ENCODE peak calls at places on chromosomes 1 and 21, in nine cellular contexts. V is A549, M is suprapubic skin, A is stomach, Z is K562, K is tibial nerve, O is upper lobe of left lung, U is GM12878, T is transverse colon. Y is an unnamed sample.

GRCh38 chr1:173717238-173717637 is 2.5 kb downstream of the KLHL20 start:
- DNase-seq in M (no peak), K (no peak), Z (no peak), O (peak), V (no peak), U (no peak), T (no peak), A (no peak), Y (no peak)

GRCh38 chr1:6508154-6508875 is 16.8 kb upstream of the PLEKHG5 start:
- DNase-seq in Z (no peak), K (no peak), V (no peak), T (no peak), M (no peak), O (no peak), A (no peak), U (no peak), Y (no peak)

GRCh38 chr1:56123421-56123820 is 455.9 kb downstream of the PLPP3 start:
- DNase-seq in U (no peak), V (no peak), M (no peak), K (no peak), T (no peak), A (no peak), O (no peak), Z (no peak), Y (no peak)

GRCh38 chr21:23968008-23968407 is 1639.3 kb downstream of the MRPL39 start:
- DNase-seq in M (no peak), O (no peak), Z (no peak), U (no peak), T (no peak), V (no peak), A (no peak), K (no peak), Y (no peak)

GRCh38 chr21:28641731-28642130 is 350.9 kb downstream of the LTN1 start:
- DNase-seq in A (no peak), Z (no peak), T (no peak), M (no peak), U (no peak), K (no peak), V (no peak), O (no peak), Y (no peak)

GRCh38 chr1:115098979-115099692 is 9.8 kb upstream of the TSPAN2 start:
- DNase-seq in Z (no peak), O (peak), A (peak), V (peak), T (peak), M (no peak), K (no peak), U (peak), Y (no peak)

GRCh38 chr1:204363335-204364114 is 3.8 kb upstream of the PLEKHA6 start:
- DNase-seq in U (peak), M (no peak), K (peak), A (peak), Z (peak), T (peak), O (peak), V (peak), Y (peak)

GRCh38 chr21:33951276-33952178 is 35.9 kb upstream of the ATP5PO start:
- DNase-seq in T (no peak), K (no peak), Z (no peak), A (no peak), M (no peak), V (no peak), O (no peak), U (peak), Y (no peak)

GRCh38 chr1:16181887-16182719 is 26.2 kb upstream of the EPHA2 start:
- DNase-seq in U (no peak), T (peak), V (peak), Z (no peak), A (peak), O (peak), K (peak), M (peak), Y (peak)

GRCh38 chr1:161966076-161966475 is 57.6 kb downstream of the OLFML2B start:
- DNase-seq in O (no peak), T (no peak), V (no peak), U (no peak), A (no peak), K (no peak), Z (no peak), M (no peak), Y (no peak)

GRCh38 chr1:244674446-244674845 is 21.5 kb downstream of the DESI2 start:
- DNase-seq in M (no peak), V (no peak), T (no peak), O (no peak), A (no peak), U (no peak), K (no peak), Z (no peak), Y (no peak)

GRCh38 chr21:19874521-19874920 is 1123.7 kb upstream of the NCAM2 start:
- DNase-seq in K (no peak), T (no peak), M (no peak), U (no peak), A (no peak), V (no peak), O (no peak), Z (no peak), Y (no peak)

GRCh38 chr1:85473390-85473789 is 8.4 kb upstream of the DDAH1 start:
- DNase-seq in Z (no peak), M (no peak), A (no peak), T (no peak), K (no peak), V (peak), O (peak), U (no peak), Y (no peak)

GRCh38 chr1:64834734-64835133 is 89.9 kb downstream of the RAVER2 start:
- DNase-seq in A (no peak), Z (no peak), U (no peak), T (no peak), K (no peak), M (no peak), O (no peak), V (peak), Y (no peak)

GRCh38 chr1:228337711-228338520 is 68.7 kb downstream of the TRIM11 start:
- DNase-seq in Z (no peak), U (no peak), A (no peak), K (no peak), O (no peak), T (peak), V (no peak), M (peak), Y (peak)

GRCh38 chr1:52127181-52128175 is 14.4 kb upstream of the ZFYVE9 start:
- DNase-seq in U (no peak), Z (peak), K (no peak), M (no peak), T (peak), V (peak), O (peak), A (no peak), Y (no peak)

GRCh38 chr1:17289756-17290155 is 18.2 kb upstream of the PADI4 start:
- DNase-seq in K (no peak), O (no peak), A (no peak), T (no peak), M (no peak), V (no peak), U (no peak), Z (no peak), Y (no peak)

GRCh38 chr1:5905431-5905830 is 86.8 kb downstream of the NPHP4 start:
- DNase-seq in A (no peak), T (no peak), K (peak), U (no peak), Z (no peak), M (peak), V (no peak), O (no peak), Y (no peak)

GRCh38 chr1:22111620-22112019 is 31.3 kb downstream of the WNT4 start:
- DNase-seq in Z (no peak), A (no peak), M (no peak), U (no peak), T (no peak), V (no peak), K (no peak), O (no peak), Y (no peak)

GRCh38 chr21:44762221-44763049 is 39.2 kb downstream of the UBE2G2 start:
- DNase-seq in T (no peak), K (no peak), A (no peak), Z (no peak), M (peak), O (no peak), V (no peak), U (no peak), Y (no peak)

GRCh38 chr1:16367968-16368910 is 1.2 kb downstream of the SZRD1 start:
- DNase-seq in Z (peak), K (no peak), A (no peak), O (no peak), U (no peak), T (no peak), M (no peak), V (no peak), Y (no peak)

GRCh38 chr1:74468982-74469603 is 43.3 kb downstream of the LRRC53 start:
- DNase-seq in M (no peak), U (no peak), O (no peak), A (no peak), T (no peak), V (peak), Z (peak), K (no peak), Y (no peak)

GRCh38 chr1:38820860-38821259 is 38.7 kb downstream of the RRAGC start:
- DNase-seq in O (no peak), T (no peak), M (no peak), A (no peak), Z (no peak), U (no peak), K (no peak), V (no peak), Y (no peak)

GRCh38 chr1:176531896-176532892 is 69.2 kb downstream of the PAPPA2 start:
- DNase-seq in V (no peak), U (no peak), T (no peak), Z (no peak), O (no peak), M (no peak), A (no peak), K (no peak), Y (no peak)

GRCh38 chr21:39900491-39900890 is 33.3 kb downstream of the PCP4 start:
- DNase-seq in K (no peak), Z (no peak), V (no peak), T (no peak), A (no peak), O (no peak), M (no peak), U (no peak), Y (no peak)

GRCh38 chr1:230334447-230334837 is 91.7 kb downstream of the PGBD5 start:
- DNase-seq in A (no peak), M (no peak), K (no peak), U (no peak), Z (no peak), T (no peak), O (no peak), V (no peak), Y (no peak)

GRCh38 chr1:230330157-230330556 is 96.0 kb downstream of the PGBD5 start:
- DNase-seq in O (no peak), V (no peak), U (no peak), M (no peak), T (no peak), A (no peak), K (no peak), Z (no peak), Y (no peak)

GRCh38 chr1:230333590-230334446 is 92.3 kb downstream of the PGBD5 start:
- DNase-seq in K (no peak), V (no peak), Z (no peak), A (no peak), T (no peak), M (no peak), O (no peak), U (no peak), Y (no peak)

GRCh38 chr1:230335861-230336549 is 90.1 kb downstream of the PGBD5 start:
- DNase-seq in O (no peak), T (no peak), Z (no peak), U (no peak), V (no peak), M (no peak), K (no peak), A (no peak), Y (no peak)

DNA sequence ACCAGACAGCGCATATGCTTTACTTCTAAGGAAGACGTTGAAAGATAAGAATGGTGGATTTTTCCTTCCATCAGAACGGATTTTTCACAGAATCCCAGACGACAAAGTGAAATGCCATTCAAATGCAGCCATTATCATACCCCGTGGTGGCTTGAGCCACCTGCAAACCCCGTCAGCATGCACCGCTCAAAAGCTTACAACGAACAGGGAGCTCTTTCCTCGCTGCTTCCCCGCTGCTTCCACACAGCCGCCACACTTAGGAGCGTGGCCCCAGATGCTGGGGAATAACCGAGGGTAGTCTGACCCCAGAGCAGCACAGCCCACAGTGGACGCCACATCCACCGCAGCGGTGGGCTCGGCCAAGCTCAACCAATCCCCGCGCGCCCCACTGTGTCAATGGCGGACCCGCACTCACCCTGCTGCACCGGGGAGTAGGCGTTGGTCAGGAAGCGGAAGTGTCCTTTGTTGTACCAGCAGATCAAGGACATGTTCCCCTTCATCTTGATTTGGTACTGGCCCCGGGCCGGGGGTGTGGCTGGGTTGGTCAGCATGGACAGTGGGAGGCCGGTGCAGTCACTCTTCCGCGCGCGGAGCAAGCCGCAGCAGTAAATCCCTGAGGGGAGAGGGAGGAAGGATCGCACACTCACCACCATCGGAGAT is 93.6 kb downstream of the PGBD5 start:
- DNase-seq in O (no peak), K (no peak), T (no peak), U (no peak), Z (peak), A (no peak), V (no peak), M (no peak), Y (no peak)
- TF ChIP-seq EP300 in O (no peak), K (no peak), T (no peak), U (no peak), Z (no peak), A (no peak), V (no peak), M (no peak), Y (no peak)

GRCh38 chr1:8189931-8190483 is 127.9 kb upstream of the SLC45A1 start:
- DNase-seq in K (no peak), Z (no peak), O (no peak), U (no peak), M (no peak), T (no peak), A (no peak), V (peak), Y (no peak)

GRCh38 chr1:8182034-8182761 is 135.7 kb upstream of the SLC45A1 start:
- DNase-seq in V (peak), A (peak), U (peak), M (no peak), Z (no peak), T (peak), K (no peak), O (peak), Y (no peak)

GRCh38 chr1:8179132-8179793 is 138.7 kb upstream of the SLC45A1 start:
- DNase-seq in K (no peak), M (no peak), O (no peak), Z (no peak), V (no peak), T (no peak), U (no peak), A (no peak), Y (no peak)

GRCh38 chr1:8185400-8185799 is 132.5 kb upstream of the SLC45A1 start:
- DNase-seq in A (no peak), O (no peak), Z (no peak), M (no peak), U (no peak), T (no peak), V (no peak), K (no peak), Y (no peak)

GRCh38 chr1:8184301-8184700 is 133.6 kb upstream of the SLC45A1 start:
- DNase-seq in O (peak), A (no peak), K (no peak), M (no peak), U (no peak), Z (no peak), V (peak), T (no peak), Y (no peak)
- TF ChIP-seq EP300 in O (no peak), A (no peak), K (no peak), M (no peak), U (no peak), Z (no peak), V (no peak), T (no peak), Y (no peak)

GRCh38 chr1:235953801-235954200 is 87.1 kb upstream of the LYST start:
- DNase-seq in T (no peak), Z (no peak), M (no peak), O (no peak), U (no peak), K (no peak), A (no peak), V (no peak), Y (no peak)

GRCh38 chr1:235954306-235955283 is 87.9 kb upstream of the LYST start:
- DNase-seq in T (peak), O (peak), Z (no peak), V (no peak), U (peak), K (no peak), A (no peak), M (no peak), Y (no peak)

GRCh38 chr1:235950318-235950717 is 83.6 kb upstream of the LYST start:
- DNase-seq in M (no peak), O (no peak), T (no peak), V (no peak), U (no peak), A (no peak), Z (no peak), K (no peak), Y (no peak)

GRCh38 chr1:235955777-235956176 is 89.1 kb upstream of the LYST start:
- DNase-seq in A (no peak), T (no peak), V (no peak), K (no peak), O (no peak), M (no peak), U (no peak), Z (no peak), Y (no peak)

GRCh38 chr1:235952950-235953615 is 86.4 kb upstream of the LYST start:
- DNase-seq in Z (no peak), T (no peak), A (no peak), O (no peak), K (no peak), V (no peak), U (peak), M (no peak), Y (no peak)
- TF ChIP-seq EP300 in Z (no peak), T (no peak), A (no peak), O (no peak), K (no peak), V (no peak), U (peak), M (no peak), Y (no peak)

DNA sequence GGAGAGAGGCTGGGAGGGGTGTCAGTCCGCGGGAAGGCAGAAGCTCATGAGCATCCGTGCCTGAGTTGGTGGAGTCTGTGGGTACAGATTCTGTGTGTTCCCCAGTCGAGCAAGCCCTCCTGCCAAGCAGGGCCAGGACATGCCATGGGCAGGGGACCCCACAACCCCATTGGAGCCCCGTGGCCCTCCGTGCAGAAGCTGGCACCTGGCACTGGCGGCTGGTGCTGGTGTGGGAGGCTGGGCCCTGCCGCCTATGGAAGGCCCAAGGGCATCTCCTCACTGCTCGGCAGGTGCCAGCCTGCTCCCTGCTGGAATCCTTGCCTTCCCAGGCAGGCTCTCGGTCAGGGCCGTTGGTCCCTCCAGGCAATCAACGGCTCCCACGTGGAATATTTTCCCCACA is 73.7 kb downstream of the UBE2T start:
- DNase-seq in A (peak), Z (no peak), M (peak), O (no peak), T (no peak), K (no peak), V (no peak), U (no peak), Y (peak)
- TF ChIP-seq EP300 in A (no peak), Z (no peak), M (no peak), O (no peak), T (no peak), K (no peak), V (no peak), U (no peak), Y (no peak)

GRCh38 chr1:44531785-44532566 is 126.9 kb downstream of the RNF220 start:
- DNase-seq in K (no peak), O (no peak), V (peak), Z (peak), T (no peak), A (no peak), U (peak), M (no peak), Y (no peak)
- TF ChIP-seq EP300 in K (no peak), O (no peak), V (no peak), Z (peak), T (no peak), A (no peak), U (no peak), M (no peak), Y (no peak)

DNA sequence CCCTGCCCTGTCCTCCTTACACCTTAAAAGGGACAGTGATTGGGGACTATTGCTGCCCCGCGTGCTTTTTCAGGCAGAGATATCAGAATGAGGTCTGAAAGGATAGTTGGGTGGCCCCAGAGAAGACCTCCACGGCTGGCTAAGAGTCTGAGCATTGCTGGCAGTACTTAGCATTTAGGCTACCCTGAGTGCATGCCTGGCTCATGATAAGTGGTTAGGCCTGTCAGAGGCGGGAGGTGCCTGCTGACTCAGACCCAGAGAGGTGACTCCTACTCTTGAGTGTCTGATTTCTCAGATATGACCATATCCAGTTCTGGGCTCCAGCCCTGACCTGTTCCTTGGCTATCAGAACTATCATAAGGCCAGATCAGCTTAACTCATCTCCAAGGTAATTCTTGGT is 213.7 kb downstream of the PBX1 start:
- DNase-seq in U (no peak), T (peak), K (no peak), Z (peak), O (peak), M (no peak), A (peak), V (peak), Y (no peak)
- TF ChIP-seq EP300 in U (no peak), T (no peak), K (peak), Z (peak), O (no peak), M (no peak), A (no peak), V (peak), Y (no peak)

GRCh38 chr1:3527774-3528173 is 73.3 kb downstream of the ARHGEF16 start:
- DNase-seq in K (no peak), Z (no peak), T (no peak), O (no peak), U (no peak), M (no peak), A (no peak), V (no peak), Y (no peak)
- TF ChIP-seq EP300 in K (no peak), Z (no peak), T (no peak), O (no peak), U (no peak), M (no peak), A (no peak), V (no peak), Y (no peak)

GRCh38 chr1:205517763-205518162 is 13.3 kb downstream of the CDK18 start:
- DNase-seq in A (no peak), U (no peak), M (no peak), O (no peak), K (no peak), Z (no peak), V (no peak), T (no peak), Y (no peak)

GRCh38 chr1:205518616-205519540 is 14.4 kb downstream of the CDK18 start:
- DNase-seq in Z (no peak), O (no peak), A (peak), K (no peak), T (peak), V (no peak), U (no peak), M (no peak), Y (no peak)

GRCh38 chr1:205520709-205521108 is 16.2 kb downstream of the CDK18 start:
- DNase-seq in T (no peak), M (no peak), A (no peak), U (no peak), Z (no peak), K (no peak), O (no peak), V (no peak), Y (no peak)

GRCh38 chr1:205521646-205522150 is 17.2 kb downstream of the CDK18 start:
- DNase-seq in Z (no peak), M (no peak), T (no peak), U (no peak), V (no peak), O (no peak), K (no peak), A (no peak), Y (no peak)

GRCh38 chr1:205519541-205520131 is 15.2 kb downstream of the CDK18 start:
- DNase-seq in V (no peak), O (no peak), T (peak), K (no peak), A (no peak), U (no peak), M (no peak), Z (no peak), Y (no peak)
- TF ChIP-seq EP300 in V (no peak), O (no peak), T (no peak), K (no peak), A (no peak), U (no peak), M (no peak), Z (no peak), Y (no peak)